ENCODE peak calls at places on chromosomes 3 and 15, in eight cellular contexts. Z, T, V, J, C, K, M and G are unnamed samples.

GRCh38 chr15:63197626-63198025 is 8.2 kb downstream of the RAB8B start:
- DNase-seq in Z (no peak), T (no peak), V (no peak), J (no peak), C (no peak), K (no peak), M (no peak), G (no peak)

GRCh38 chr15:64163662-64164362 is 990 bp upstream of the PPIB start:
- DNase-seq in Z (no peak), T (no peak), V (no peak), J (peak; percentile 17), C (no peak), K (no peak), M (no peak), G (no peak)

GRCh38 chr3:143736205-143736604 is 112.1 kb downstream of the SLC9A9 start:
- DNase-seq in Z (no peak), T (no peak), V (no peak), J (no peak), C (no peak), K (no peak), M (no peak), G (no peak)

GRCh38 chr3:51384145-51384729 is 854 bp upstream of the MANF start:
- DNase-seq in Z (peak; percentile 39), T (no peak), V (no peak), J (peak; percentile 22), C (no peak), K (no peak), M (no peak), G (no peak)

GRCh38 chr3:23961064-23961463 is 16.0 kb downstream of the NR1D2 start:
- DNase-seq in Z (no peak), T (no peak), V (no peak), J (no peak), C (no peak), K (peak; percentile 12), M (no peak), G (no peak)

GRCh38 chr15:68492855-68493254 is 60.9 kb upstream of the ITGA11 start:
- DNase-seq in Z (peak; percentile 68), T (no peak), V (no peak), J (peak; percentile 73), C (no peak), K (no peak), M (no peak), G (no peak)

GRCh38 chr3:27712136-27713065 is 9.7 kb downstream of the EOMES start:
- DNase-seq in Z (peak; percentile 77), T (peak; percentile 64), V (peak; percentile 37), J (peak; percentile 67), C (peak; percentile 21), K (peak; percentile 76), M (peak; percentile 63), G (peak; percentile 88)

GRCh38 chr3:13145131-13145825 is 72.0 kb upstream of the IQSEC1 start:
- DNase-seq in Z (no peak), T (no peak), V (no peak), J (no peak), C (no peak), K (no peak), M (no peak), G (peak; percentile 28)

GRCh38 chr3:50542177-50543034 is 25.1 kb downstream of the C3orf18 start:
- DNase-seq in Z (peak; percentile 70), T (no peak), V (peak; percentile 41), J (peak; percentile 20), C (peak; percentile 55), K (peak; percentile 74), M (no peak), G (peak; percentile 75)

GRCh38 chr3:8571256-8571655 is 69.6 kb downstream of the LMCD1 start:
- DNase-seq in Z (no peak), T (no peak), V (no peak), J (no peak), C (no peak), K (no peak), M (no peak), G (no peak)

GRCh38 chr3:134485075-134485536 is 679 bp downstream of the ANAPC13 start:
- DNase-seq in Z (peak; percentile 40), T (no peak), V (no peak), J (peak; percentile 28), C (no peak), K (peak; percentile 28), M (no peak), G (peak; percentile 69)

GRCh38 chr3:188782725-188783124 is 389.0 kb upstream of the TPRG1 start:
- DNase-seq in Z (no peak), T (no peak), V (no peak), J (no peak), C (no peak), K (no peak), M (no peak), G (no peak)

GRCh38 chr3:28915711-28916481 is 365.0 kb upstream of the RBMS3 start:
- DNase-seq in Z (peak; percentile 34), T (peak; percentile 19), V (peak; percentile 61), J (peak; percentile 78), C (peak; percentile 5), K (peak; percentile 17), M (no peak), G (peak; percentile 55)

GRCh38 chr15:90594297-90594696 is 64.6 kb downstream of the CRTC3 start:
- DNase-seq in Z (no peak), T (peak; percentile 39), V (no peak), J (peak; percentile 45), C (peak; percentile 50), K (peak; percentile 41), M (peak; percentile 74), G (peak; percentile 68)

GRCh38 chr15:53522878-53523455 is 236.5 kb downstream of the WDR72 start:
- DNase-seq in Z (no peak), T (no peak), V (no peak), J (no peak), C (peak; percentile 92), K (no peak), M (peak; percentile 6), G (no peak)

GRCh38 chr15:101307897-101308603 is 13.0 kb upstream of the SNRPA1 start:
- DNase-seq in Z (no peak), T (no peak), V (no peak), J (no peak), C (no peak), K (no peak), M (no peak), G (no peak)

GRCh38 chr15:100880139-100880896 is 687 bp downstream of the ALDH1A3 start:
- DNase-seq in Z (no peak), T (no peak), V (no peak), J (peak; percentile 48), C (no peak), K (peak; percentile 30), M (no peak), G (no peak)

GRCh38 chr15:90143176-90143655 is 40.9 kb upstream of the IDH2 start:
- DNase-seq in Z (peak; percentile 52), T (no peak), V (no peak), J (peak; percentile 34), C (peak; percentile 40), K (peak; percentile 72), M (peak; percentile 39), G (peak; percentile 85)

GRCh38 chr15:83053151-83053550 is 13.9 kb downstream of the BTBD1 start:
- DNase-seq in Z (peak; percentile 88), T (peak; percentile 50), V (no peak), J (peak; percentile 75), C (no peak), K (no peak), M (no peak), G (no peak)

GRCh38 chr3:89440351-89440750 is 332.9 kb downstream of the EPHA3 start:
- DNase-seq in Z (no peak), T (no peak), V (no peak), J (no peak), C (no peak), K (no peak), M (no peak), G (no peak)

GRCh38 chr3:177281292-177281942 is 84.1 kb upstream of the TBL1XR1 start:
- DNase-seq in Z (no peak), T (no peak), V (no peak), J (no peak), C (peak; percentile 90), K (no peak), M (peak; percentile 77), G (no peak)

GRCh38 chr15:66498501-66499386 is 1.2 kb upstream of the SNAPC5 start:
- DNase-seq in Z (peak; percentile 50), T (no peak), V (no peak), J (peak; percentile 21), C (no peak), K (no peak), M (no peak), G (no peak)

GRCh38 chr15:32718082-32718821 is 448 bp downstream of the GREM1 start:
- DNase-seq in Z (peak; percentile 51), T (no peak), V (no peak), J (peak; percentile 60), C (no peak), K (no peak), M (no peak), G (no peak)

GRCh38 chr3:69710153-69710977 is 28.9 kb upstream of the MITF start:
- DNase-seq in Z (peak; percentile 71), T (no peak), V (peak; percentile 13), J (peak; percentile 82), C (no peak), K (no peak), M (no peak), G (no peak)

GRCh38 chr15:87661481-87661880 is 595.1 kb downstream of the NTRK3 start:
- DNase-seq in Z (no peak), T (no peak), V (no peak), J (no peak), C (no peak), K (peak; percentile 4), M (no peak), G (no peak)

GRCh38 chr3:158768881-158769518 is 32.9 kb upstream of the MFSD1 start:
- DNase-seq in Z (peak; percentile 96), T (peak; percentile 71), V (peak; percentile 92), J (peak; percentile 98), C (no peak), K (peak; percentile 43), M (no peak), G (no peak)

GRCh38 chr15:66483131-66483566 is 14.4 kb downstream of the SNAPC5 start:
- DNase-seq in Z (peak; percentile 68), T (no peak), V (no peak), J (peak; percentile 77), C (peak; percentile 33), K (no peak), M (no peak), G (no peak)

GRCh38 chr15:101496198-101496986 is 6.9 kb upstream of the PCSK6 start:
- DNase-seq in Z (no peak), T (no peak), V (no peak), J (no peak), C (no peak), K (no peak), M (no peak), G (no peak)

GRCh38 chr3:15361494-15362214 is 29.3 kb upstream of the SH3BP5 start:
- DNase-seq in Z (peak; percentile 87), T (no peak), V (no peak), J (peak; percentile 88), C (no peak), K (no peak), M (no peak), G (no peak)

GRCh38 chr3:197800379-197800778 is 9.3 kb downstream of the LRCH3 start:
- DNase-seq in Z (peak; percentile 28), T (no peak), V (no peak), J (peak; percentile 50), C (no peak), K (no peak), M (no peak), G (no peak)

GRCh38 chr15:24956131-24956838 is 1.5 kb downstream of the SNRPN start:
- DNase-seq in Z (peak; percentile 67), T (peak; percentile 13), V (peak; percentile 27), J (peak; percentile 72), C (no peak), K (peak; percentile 36), M (peak; percentile 79), G (peak; percentile 79)

GRCh38 chr15:44775923-44776322 is 39.6 kb downstream of the TRIM69 start:
- DNase-seq in Z (peak; percentile 13), T (no peak), V (no peak), J (no peak), C (peak; percentile 53), K (peak; percentile 18), M (peak; percentile 14), G (peak; percentile 47)

GRCh38 chr3:33482126-33482525 is 41.9 kb upstream of the UBP1 start:
- DNase-seq in Z (peak; percentile 47), T (no peak), V (no peak), J (peak; percentile 18), C (no peak), K (no peak), M (no peak), G (no peak)

GRCh38 chr15:38885477-38885952 is 320.9 kb upstream of the RASGRP1 start:
- DNase-seq in Z (peak; percentile 82), T (no peak), V (no peak), J (no peak), C (no peak), K (no peak), M (no peak), G (no peak)